ENCODE peak calls at places on chromosomes 1 and 21, in six cellular contexts. P is heart left ventricle, U is brain microvascular endothelial cell, A is ascending aorta, Z is colonic mucosa, O is suprapubic skin. V is an unnamed sample. For H3K27me3, the result is how much of the 10 kb centered on the place peaks cover.

GRCh38 chr1:193335797-193336428 is 149.5 kb upstream of the B3GALT2 start:
- DNase-seq in P (no peak), U (peak), A (no peak), Z (no peak), O (no peak), V (no peak)

GRCh38 chr1:224696891-224697765 is 81.0 kb downstream of the CNIH3 start:
- DNase-seq in P (no peak), U (peak), A (no peak), Z (no peak), O (no peak), V (no peak)

GRCh38 chr1:32876341-32877210 is 5.9 kb upstream of the FNDC5 start:
- DNase-seq in P (peak), U (peak), A (no peak), Z (peak), O (no peak), V (no peak)

GRCh38 chr1:1170215-1170890 is 3.3 kb upstream of the TTLL10 start:
- DNase-seq in P (no peak), U (no peak), A (no peak), Z (peak), O (no peak), V (no peak)

GRCh38 chr1:81834921-81835698 is 34.4 kb downstream of the ADGRL2 start:
- DNase-seq in P (peak), U (peak), A (no peak), Z (no peak), O (no peak), V (no peak)

GRCh38 chr1:2529776-2530500 is at the start of gene HES5:
- DNase-seq in P (peak), U (no peak), A (no peak), Z (peak), O (no peak), V (no peak)

GRCh38 chr21:41899431-41900202 is 20.5 kb upstream of the PRDM15 start:
- DNase-seq in P (no peak), U (no peak), A (no peak), Z (no peak), O (no peak), V (no peak)

GRCh38 chr1:215082532-215083407 is at the start of gene KCNK2:
- DNase-seq in P (no peak), U (no peak), A (no peak), Z (no peak), O (peak), V (no peak)

GRCh38 chr1:218164111-218164929 is 120.8 kb upstream of the RRP15 start:
- DNase-seq in P (peak), U (peak), A (no peak), Z (peak), O (no peak), V (no peak)

GRCh38 chr1:27972141-27972540 is 12.4 kb downstream of the XKR8 start:
- DNase-seq in P (no peak), U (no peak), A (no peak), Z (no peak), O (no peak), V (no peak)

GRCh38 chr1:91582431-91582921 is 81.8 kb downstream of the CDC7 start:
- DNase-seq in P (no peak), U (peak), A (no peak), Z (no peak), O (no peak), V (no peak)

GRCh38 chr1:42730988-42731387 is 9.0 kb downstream of the CLDN19 start:
- DNase-seq in P (no peak), U (no peak), A (no peak), Z (peak), O (no peak), V (no peak)

GRCh38 chr1:48536477-48536876 is 64.5 kb upstream of the SPATA6 start:
- DNase-seq in P (no peak), U (no peak), A (no peak), Z (no peak), O (no peak), V (no peak)

GRCh38 chr1:170296642-170297041 is 150.9 kb downstream of the NTMT2 start:
- DNase-seq in P (no peak), U (peak), A (no peak), Z (no peak), O (no peak), V (no peak)

GRCh38 chr1:50346621-50347020 is 76.6 kb downstream of the DMRTA2 start:
- DNase-seq in P (no peak), U (no peak), A (no peak), Z (no peak), O (no peak), V (no peak)

GRCh38 chr1:52294580-52294979 is 71.4 kb downstream of the CC2D1B start:
- DNase-seq in P (no peak), U (no peak), A (no peak), Z (no peak), O (no peak), V (no peak)

GRCh38 chr1:157040802-157041201 is 4.7 kb downstream of the ARHGEF11 start:
- DNase-seq in P (no peak), U (peak), A (no peak), Z (peak), O (no peak), V (no peak)

GRCh38 chr1:44212355-44213221 is 683 bp upstream of the DMAP1 start:
- DNase-seq in P (no peak), U (no peak), A (no peak), Z (no peak), O (no peak), V (no peak)

GRCh38 chr1:227934476-227935313 is 13.0 kb downstream of the WNT9A start:
- DNase-seq in P (no peak), U (peak), A (no peak), Z (no peak), O (peak), V (no peak)

GRCh38 chr1:53902235-53902920 is 8.4 kb downstream of the DIO1 start:
- DNase-seq in P (no peak), U (no peak), A (no peak), Z (no peak), O (no peak), V (no peak)

GRCh38 chr1:176374967-176375569 is 87.9 kb upstream of the PAPPA2 start:
- DNase-seq in P (peak), U (peak), A (no peak), Z (peak), O (peak), V (peak)

GRCh38 chr1:186304982-186305949 is 69.8 kb downstream of the TPR start:
- DNase-seq in P (no peak), U (peak), A (no peak), Z (no peak), O (no peak), V (no peak)

GRCh38 chr1:158972841-158973240 is 36.9 kb upstream of the IFI16 start:
- DNase-seq in P (no peak), U (no peak), A (no peak), Z (no peak), O (no peak), V (no peak)

GRCh38 chr1:202987922-202988583 is 19.1 kb upstream of the TMEM183A start:
- DNase-seq in P (no peak), U (no peak), A (no peak), Z (no peak), O (no peak), V (no peak)

GRCh38 chr1:216742625-216743024 is 19.4 kb upstream of the ESRRG start:
- DNase-seq in P (no peak), U (no peak), A (no peak), Z (no peak), O (no peak), V (no peak)

GRCh38 chr21:45246014-45246413 is 41.7 kb downstream of the POFUT2 start:
- DNase-seq in P (no peak), U (no peak), A (no peak), Z (no peak), O (no peak), V (no peak)

GRCh38 chr1:220235462-220235861 is 36.8 kb downstream of the RAB3GAP2 start:
- DNase-seq in P (no peak), U (no peak), A (no peak), Z (no peak), O (no peak), V (no peak)

GRCh38 chr1:1157426-1157913 is 16.2 kb upstream of the TTLL10 start:
- DNase-seq in P (peak), U (peak), A (peak), Z (peak), O (peak), V (peak)

GRCh38 chr1:68175621-68176398 is 56.5 kb downstream of the WLS start:
- DNase-seq in P (no peak), U (no peak), A (no peak), Z (peak), O (no peak), V (no peak)

GRCh38 chr1:245599413-245600174 is 444.8 kb downstream of the KIF26B start:
- DNase-seq in P (peak), U (peak), A (no peak), Z (no peak), O (no peak), V (no peak)

GRCh38 chr1:39845569-39846566 is 37.4 kb downstream of the TRIT1 start:
- DNase-seq in P (peak), U (peak), A (peak), Z (peak), O (peak), V (peak)

DNA sequence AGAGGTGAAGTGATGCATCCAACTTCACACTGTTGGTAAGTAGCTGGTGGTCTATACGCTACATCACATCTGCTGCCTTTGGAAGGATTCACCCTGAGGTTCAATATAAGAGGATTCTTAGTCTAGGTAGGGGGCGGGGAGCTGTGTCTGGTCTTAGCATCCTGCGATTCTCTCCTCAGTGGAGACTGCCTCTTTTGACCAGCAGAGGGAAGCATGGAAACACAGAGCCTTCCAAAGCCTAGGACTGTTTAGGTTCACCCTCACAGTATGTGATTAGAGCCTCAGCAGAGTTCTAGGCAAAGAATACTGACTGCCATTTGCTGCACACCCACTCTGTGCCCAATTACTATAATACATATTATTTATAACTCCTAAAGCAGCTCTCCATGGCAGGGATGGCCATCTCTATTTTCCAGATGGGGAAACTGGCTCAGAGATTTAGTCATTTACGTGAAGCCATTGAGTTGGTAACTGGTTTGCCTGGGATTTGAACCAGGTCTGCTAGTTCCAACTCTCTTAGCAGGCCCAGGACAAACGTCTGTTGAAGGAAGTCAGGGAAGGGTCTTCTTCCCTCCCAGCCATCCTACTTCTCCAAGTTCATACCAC is 28.9 kb upstream of the EFCAB14 start:
- DNase-seq in P (peak), U (peak), A (no peak), Z (peak), O (no peak), V (peak)
- TF ChIP-seq CTCF in P (peak), U (peak), A (peak), Z (peak), O (peak), V (peak)

GRCh38 chr1:248860007-248860406 is 1.1 kb upstream of the ZNF692 start:
- DNase-seq in P (no peak), U (no peak), A (no peak), Z (no peak), O (no peak), V (no peak)

GRCh38 chr1:248858891-248859889 is at the start of gene ZNF692:
- DNase-seq in P (peak), U (peak), A (peak), Z (peak), O (peak), V (peak)

GRCh38 chr1:248863011-248863881 is 4.4 kb upstream of the ZNF692 start:
- DNase-seq in P (peak), U (peak), A (peak), Z (peak), O (peak), V (peak)

GRCh38 chr1:248862695-248863010 is 3.8 kb upstream of the ZNF692 start:
- DNase-seq in P (no peak), U (no peak), A (no peak), Z (no peak), O (no peak), V (no peak)

GRCh38 chr1:248861621-248862020 is 2.7 kb upstream of the ZNF692 start:
- DNase-seq in P (no peak), U (no peak), A (no peak), Z (no peak), O (no peak), V (no peak)
- H3K27me3 ChIP-seq in P (under half), U (under half), A (under half), Z (under half), O (under half), V (under half)

DNA sequence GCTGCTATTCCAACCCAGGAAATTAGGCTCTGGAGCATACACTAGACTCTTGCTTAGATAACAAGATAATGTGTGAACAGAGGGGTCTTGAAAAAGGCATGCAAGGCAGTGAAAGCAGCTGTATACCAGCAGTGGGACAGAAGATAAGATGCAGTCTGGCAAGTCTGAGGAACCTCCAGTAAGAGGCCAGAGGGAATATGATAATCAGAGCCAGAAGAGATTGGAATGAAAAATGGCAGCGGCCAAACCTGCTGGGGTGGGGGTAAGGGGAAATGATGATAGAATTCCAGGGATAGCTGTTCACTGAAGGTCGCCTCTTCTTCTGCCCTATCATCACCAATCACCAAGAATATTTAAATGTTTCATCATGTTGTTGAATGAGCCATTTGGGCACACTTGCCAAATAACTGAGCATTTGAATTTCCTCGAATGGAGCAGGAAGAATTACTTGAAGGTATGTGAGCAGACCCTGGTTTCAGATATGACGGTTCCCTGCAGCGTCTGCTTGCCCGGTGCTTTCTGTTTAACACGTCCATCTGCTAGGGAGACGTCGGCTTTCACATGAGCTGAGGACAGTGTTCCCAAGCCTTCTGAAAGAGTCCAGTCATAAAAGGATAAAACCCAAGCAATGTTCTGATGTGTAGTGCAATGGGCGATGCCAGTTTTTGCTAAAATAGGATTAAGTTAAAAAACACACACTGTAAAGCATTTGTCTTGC is 173.3 kb downstream of the RWDD3 start:
- DNase-seq in P (no peak), U (no peak), A (no peak), Z (no peak), O (no peak), V (no peak)
- H3K27ac ChIP-seq in P (no peak), U (no peak), A (no peak), Z (no peak), O (no peak), V (no peak)

GRCh38 chr1:151048645-151049032 is 1.1 kb downstream of the C1orf56 start:
- DNase-seq in P (no peak), U (no peak), A (no peak), Z (no peak), O (no peak), V (no peak)
- TF ChIP-seq CTCF in P (peak), U (no peak), A (no peak), Z (peak), O (peak), V (peak)

GRCh38 chr1:9203623-9204022 is 31.0 kb upstream of the H6PD start:
- DNase-seq in P (no peak), U (no peak), A (no peak), Z (no peak), O (no peak), V (no peak)
- H3K27me3 ChIP-seq in P (half or more), U (under half), A (under half), Z (under half), O (half or more), V (under half)

DNA sequence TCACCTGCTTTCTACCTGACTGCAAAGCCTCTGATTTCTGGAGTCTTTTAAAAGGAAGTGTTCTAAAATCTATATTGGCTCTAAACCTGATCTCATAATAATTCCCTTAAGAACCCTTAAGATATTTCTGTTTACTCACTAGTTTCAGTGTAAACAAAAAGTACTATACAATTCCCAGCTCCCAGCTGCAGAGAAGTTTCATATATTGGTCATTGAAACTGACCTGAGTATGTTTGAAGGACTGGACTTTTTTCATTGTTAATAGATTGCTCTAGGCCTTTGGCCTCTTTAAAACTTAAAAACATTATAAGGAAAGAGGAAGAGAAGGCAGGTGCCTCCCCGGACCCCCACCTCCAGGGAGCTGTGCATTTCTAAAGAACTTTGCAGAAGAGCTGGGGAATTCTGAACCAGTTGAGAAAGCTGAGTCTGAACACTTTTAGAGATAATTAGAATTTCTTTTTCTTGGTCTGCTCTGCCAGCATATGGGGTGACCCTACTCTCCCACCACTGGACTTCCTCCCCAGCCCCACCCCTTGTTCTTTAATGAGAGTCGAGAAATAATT is 23.7 kb downstream of the CLIC6 start:
- DNase-seq in P (no peak), U (no peak), A (no peak), Z (no peak), O (no peak), V (no peak)
- H3K27ac ChIP-seq in P (no peak), U (no peak), A (no peak), Z (peak), O (no peak), V (no peak)

GRCh38 chr1:89615676-89616598 is 17.0 kb upstream of the LRRC8C start:
- DNase-seq in P (no peak), U (no peak), A (no peak), Z (no peak), O (no peak), V (no peak)
- TF ChIP-seq CTCF in P (peak), U (peak), A (peak), Z (peak), O (no peak), V (no peak)

GRCh38 chr1:19662313-19662712 is 2.4 kb upstream of the HTR6 start:
- DNase-seq in P (no peak), U (no peak), A (no peak), Z (no peak), O (no peak), V (no peak)

GRCh38 chr1:19665456-19666138 is 922 bp downstream of the HTR6 start:
- DNase-seq in P (no peak), U (no peak), A (no peak), Z (no peak), O (no peak), V (no peak)

GRCh38 chr1:19666139-19666465 is 1.4 kb downstream of the HTR6 start:
- DNase-seq in P (no peak), U (no peak), A (no peak), Z (no peak), O (no peak), V (no peak)

GRCh38 chr1:19665044-19665455 is 375 bp downstream of the HTR6 start:
- DNase-seq in P (no peak), U (no peak), A (no peak), Z (no peak), O (no peak), V (no peak)

GRCh38 chr1:19664453-19665043 is at the start of gene HTR6:
- DNase-seq in P (no peak), U (no peak), A (no peak), Z (no peak), O (no peak), V (no peak)
- H3K27me3 ChIP-seq in P (under half), U (under half), A (under half), Z (under half), O (half or more), V (half or more)

GRCh38 chr21:38351961-38352521 is 95.2 kb downstream of the KCNJ15 start:
- DNase-seq in P (no peak), U (peak), A (no peak), Z (no peak), O (peak), V (no peak)
- H3K27ac ChIP-seq in P (no peak), U (peak), A (peak), Z (no peak), O (no peak), V (no peak)

GRCh38 chr21:36261459-36261858 is 58.5 kb upstream of the MORC3 start:
- DNase-seq in P (no peak), U (no peak), A (no peak), Z (no peak), O (no peak), V (no peak)

GRCh38 chr21:36260802-36261201 is 59.2 kb upstream of the MORC3 start:
- DNase-seq in P (no peak), U (no peak), A (no peak), Z (no peak), O (no peak), V (no peak)

GRCh38 chr21:36263797-36264196 is 56.2 kb upstream of the MORC3 start:
- DNase-seq in P (no peak), U (no peak), A (no peak), Z (no peak), O (no peak), V (no peak)

GRCh38 chr21:36257657-36258056 is 62.3 kb upstream of the MORC3 start:
- DNase-seq in P (no peak), U (no peak), A (no peak), Z (no peak), O (no peak), V (no peak)

GRCh38 chr21:36260030-36260787 is 59.8 kb upstream of the MORC3 start:
- DNase-seq in P (no peak), U (peak), A (no peak), Z (peak), O (no peak), V (no peak)
- TF ChIP-seq CTCF in P (peak), U (peak), A (peak), Z (peak), O (peak), V (peak)